ENCODE peak calls at places on chromosome 3, in seven cellular contexts. G is IMR-90, P is neuronal stem cell, C is mesendoderm, J is mesenchymal stem cell, A is H1, U is trophoblast cell. V is an unnamed sample.

GRCh38 chr3:109731639-109732473 is 394.5 kb upstream of the DPPA4 start:
- DNase-seq in J (peak), G (peak), P (peak), C (peak), A (peak), U (peak), V (no peak)

GRCh38 chr3:153028336-153028735 is 133.7 kb upstream of the RAP2B start:
- DNase-seq in A (no peak), U (peak), G (peak), P (no peak), J (no peak), C (no peak), V (no peak)

GRCh38 chr3:179454887-179455286 is 3.6 kb upstream of the GNB4 start:
- DNase-seq in U (no peak), C (no peak), A (no peak), P (no peak), G (peak), J (peak), V (no peak)

GRCh38 chr3:48672522-48672921 is 9.8 kb upstream of the CELSR3 start:
- DNase-seq in A (no peak), P (no peak), C (no peak), G (no peak), U (no peak), J (no peak), V (no peak)

GRCh38 chr3:113834983-113835382 is 3.6 kb upstream of the GRAMD1C start:
- DNase-seq in C (no peak), A (no peak), P (no peak), U (no peak), G (peak), J (peak), V (no peak)

GRCh38 chr3:127375151-127375937 is 87.5 kb upstream of the PRR20G start:
- DNase-seq in U (no peak), G (no peak), A (no peak), C (no peak), P (no peak), J (no peak), V (no peak)

GRCh38 chr3:81782585-81782984 is 21.1 kb upstream of the GBE1 start:
- DNase-seq in U (no peak), G (no peak), J (no peak), P (no peak), C (no peak), A (no peak), V (no peak)

GRCh38 chr3:45491344-45491743 is 103.0 kb downstream of the LARS2 start:
- DNase-seq in U (peak), P (no peak), A (no peak), C (no peak), G (no peak), J (no peak), V (no peak)

GRCh38 chr3:116929534-116930222 is 220.1 kb downstream of the TUSC7 start:
- DNase-seq in J (peak), U (no peak), P (no peak), G (no peak), A (no peak), C (no peak), V (no peak)

GRCh38 chr3:1987983-1988382 is 110.7 kb upstream of the CNTN4 start:
- DNase-seq in A (no peak), C (peak), J (no peak), P (peak), G (no peak), U (peak), V (no peak)

GRCh38 chr3:58434511-58434910 is 879 bp upstream of the PDHB start:
- DNase-seq in C (peak), P (peak), A (no peak), J (peak), G (no peak), U (no peak), V (peak)

GRCh38 chr3:140467104-140467577 is 210.7 kb upstream of the TRIM42 start:
- DNase-seq in A (no peak), C (peak), J (peak), U (peak), P (peak), G (no peak), V (no peak)

GRCh38 chr3:163939926-163940325 is 1138.4 kb downstream of the SI start:
- DNase-seq in G (no peak), J (peak), C (peak), P (no peak), A (no peak), U (no peak), V (peak)

GRCh38 chr3:18444597-18445420 is 19.7 kb upstream of the SATB1 start:
- DNase-seq in P (peak), U (peak), J (peak), G (peak), C (peak), A (peak), V (peak)

GRCh38 chr3:190543656-190544055 is 29.8 kb downstream of the IL1RAP start:
- DNase-seq in A (no peak), P (no peak), C (no peak), U (peak), J (no peak), G (no peak), V (no peak)

GRCh38 chr3:150607267-150608065 is 4.3 kb downstream of the SELENOT start:
- DNase-seq in G (no peak), U (no peak), P (peak), C (peak), J (peak), A (no peak), V (no peak)

GRCh38 chr3:82525-82924 is 114.0 kb upstream of the CHL1 start:
- DNase-seq in U (no peak), J (no peak), G (no peak), C (no peak), P (no peak), A (no peak), V (no peak)

GRCh38 chr3:31948255-31948654 is 32.8 kb downstream of the OSBPL10 start:
- DNase-seq in P (no peak), J (no peak), A (no peak), G (no peak), C (no peak), U (no peak), V (no peak)

GRCh38 chr3:49803464-49804140 is 541 bp downstream of the INKA1 start:
- DNase-seq in P (peak), A (no peak), G (peak), U (peak), J (no peak), C (no peak), V (peak)

GRCh38 chr3:176469694-176470205 is 727.5 kb downstream of the TBL1XR1 start:
- DNase-seq in P (no peak), U (peak), G (no peak), C (peak), J (no peak), A (no peak), V (no peak)
- H3K4ac ChIP-seq in P (no peak), U (no peak), G (no peak), C (no peak), J (no peak), A (no peak), V (no peak)

GRCh38 chr3:12179441-12179840 is 20.7 kb upstream of the TIMP4 start:
- DNase-seq in A (no peak), C (no peak), G (no peak), U (no peak), P (no peak), J (no peak), V (no peak)

GRCh38 chr3:12182687-12183441 is 24.2 kb upstream of the TIMP4 start:
- DNase-seq in G (no peak), J (no peak), A (no peak), U (peak), C (no peak), P (no peak), V (no peak)

GRCh38 chr3:12180218-12180617 is 21.5 kb upstream of the TIMP4 start:
- DNase-seq in C (peak), U (no peak), P (no peak), A (no peak), G (peak), J (peak), V (no peak)

GRCh38 chr3:12181301-12181700 is 22.6 kb upstream of the TIMP4 start:
- DNase-seq in G (no peak), U (no peak), C (no peak), J (no peak), A (no peak), P (no peak), V (no peak)

GRCh38 chr3:12181806-12182205 is 23.1 kb upstream of the TIMP4 start:
- DNase-seq in C (no peak), A (no peak), P (no peak), U (peak), J (no peak), G (no peak), V (no peak)
- H3K4ac ChIP-seq in C (no peak), A (no peak), P (no peak), U (no peak), J (no peak), G (peak), V (no peak)

DNA sequence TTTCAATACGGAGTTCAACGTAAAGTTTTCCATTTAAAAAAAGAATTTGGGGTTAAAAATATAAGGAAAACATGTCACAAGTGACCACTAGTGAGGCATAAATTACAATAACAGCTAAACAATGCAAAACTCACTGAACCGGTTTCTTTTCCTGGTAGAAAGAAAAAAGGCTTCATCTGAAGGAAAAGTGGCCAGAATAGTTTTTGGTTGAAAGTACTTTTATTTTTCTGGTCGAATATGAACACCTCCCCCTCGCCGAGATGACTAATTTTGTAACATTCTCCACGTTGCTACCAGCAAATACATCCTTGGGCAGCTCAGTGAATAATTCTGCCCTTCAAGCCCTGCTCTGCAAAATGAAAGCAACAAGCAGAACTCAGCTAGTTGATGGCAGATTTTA is 3.9 kb upstream of the SRGAP3 start:
- DNase-seq in P (no peak), U (peak), A (no peak), J (no peak), C (no peak), G (peak), V (peak)
- H3K4ac ChIP-seq in P (no peak), U (no peak), A (no peak), J (no peak), C (no peak), G (no peak), V (no peak)

GRCh38 chr3:115021061-115021460 is 126.0 kb downstream of the ZBTB20 start:
- DNase-seq in U (no peak), P (no peak), C (no peak), A (no peak), G (no peak), J (no peak), V (no peak)
- H3K4ac ChIP-seq in U (no peak), P (no peak), C (no peak), A (no peak), G (no peak), J (no peak), V (no peak)

GRCh38 chr3:194661946-194662345 is 10.0 kb downstream of the LSG1 start:
- DNase-seq in G (no peak), C (no peak), A (no peak), P (no peak), J (no peak), U (no peak), V (no peak)
- H3K4ac ChIP-seq in G (no peak), C (no peak), A (no peak), P (no peak), J (no peak), U (no peak), V (no peak)

GRCh38 chr3:195468841-195469240 is 26.0 kb upstream of the ACAP2 start:
- DNase-seq in G (no peak), C (no peak), U (peak), J (no peak), P (no peak), A (no peak), V (no peak)
- H3K4ac ChIP-seq in G (no peak), C (no peak), U (no peak), J (no peak), P (no peak), A (no peak), V (no peak)

GRCh38 chr3:12433823-12434222 is 50.5 kb upstream of the TSEN2 start:
- DNase-seq in C (no peak), P (no peak), U (no peak), J (no peak), A (no peak), G (no peak), V (no peak)
- H3K4ac ChIP-seq in C (no peak), P (no peak), U (no peak), J (no peak), A (no peak), G (no peak), V (no peak)